ENCODE peak calls at places on chromosomes 3 and 15, in four cellular contexts. I is psoas muscle, Q is GM06990, U is A549. V is an unnamed sample.

GRCh38 chr3:146598486-146598885 is 6.7 kb downstream of the PLSCR5 start:
- DNase-seq in I (no peak), Q (no peak), U (no peak), V (no peak)

GRCh38 chr3:31893174-31893573 is 87.9 kb downstream of the OSBPL10 start:
- DNase-seq in I (no peak), Q (no peak), U (no peak), V (no peak)

GRCh38 chr3:51637941-51638471 is 33.0 kb upstream of the TEX264 start:
- DNase-seq in I (no peak), Q (no peak), U (peak), V (peak)

GRCh38 chr15:78399081-78399480 is 38.9 kb upstream of the IREB2 start:
- DNase-seq in I (no peak), Q (no peak), U (no peak), V (no peak)

GRCh38 chr3:194671511-194671899 is 486 bp downstream of the LSG1 start:
- DNase-seq in I (no peak), Q (no peak), U (peak), V (no peak)

GRCh38 chr15:56322444-56322843 is 42.8 kb upstream of the TEX9 start:
- DNase-seq in I (no peak), Q (no peak), U (no peak), V (no peak)

GRCh38 chr15:50144342-50145120 is 25.5 kb upstream of the ATP8B4 start:
- DNase-seq in I (no peak), Q (no peak), U (no peak), V (no peak)

GRCh38 chr15:68470049-68470738 is 38.2 kb upstream of the ITGA11 start:
- DNase-seq in I (no peak), Q (no peak), U (peak), V (no peak)

GRCh38 chr3:186854954-186855353 is 12.4 kb downstream of the ADIPOQ start:
- DNase-seq in I (no peak), Q (no peak), U (no peak), V (no peak)

GRCh38 chr3:47015151-47015550 is 35.7 kb downstream of the NBEAL2 start:
- DNase-seq in I (no peak), Q (no peak), U (no peak), V (no peak)

GRCh38 chr3:98705694-98706093 is 57.4 kb upstream of the ST3GAL6 start:
- DNase-seq in I (no peak), Q (no peak), U (no peak), V (no peak)

GRCh38 chr3:177041730-177042551 is 155.3 kb downstream of the TBL1XR1 start:
- DNase-seq in I (no peak), Q (peak), U (no peak), V (no peak)

GRCh38 chr3:7713724-7714123 is 787.9 kb upstream of the LMCD1 start:
- DNase-seq in I (no peak), Q (no peak), U (no peak), V (no peak)

GRCh38 chr3:43650345-43650744 is 28.5 kb upstream of the ANO10 start:
- DNase-seq in I (no peak), Q (no peak), U (no peak), V (no peak)

GRCh38 chr3:43648957-43649356 is 27.1 kb upstream of the ANO10 start:
- DNase-seq in I (no peak), Q (no peak), U (no peak), V (no peak)

GRCh38 chr3:43644443-43644842 is 22.6 kb upstream of the ANO10 start:
- DNase-seq in I (no peak), Q (no peak), U (no peak), V (no peak)

GRCh38 chr3:43647331-43648166 is 25.7 kb upstream of the ANO10 start:
- DNase-seq in I (no peak), Q (no peak), U (no peak), V (no peak)

GRCh38 chr3:43649365-43649968 is 27.7 kb upstream of the ANO10 start:
- DNase-seq in I (no peak), Q (no peak), U (no peak), V (no peak)
- TF ChIP-seq CTCF in I (no peak), Q (no peak), U (no peak), V (no peak)

GRCh38 chr15:95407534-95407933 is 923.0 kb upstream of the NR2F2 start:
- DNase-seq in I (no peak), Q (no peak), U (no peak), V (no peak)

GRCh38 chr15:95405447-95405846 is 925.1 kb upstream of the NR2F2 start:
- DNase-seq in I (no peak), Q (no peak), U (no peak), V (no peak)

GRCh38 chr15:95416576-95416975 is 913.9 kb upstream of the NR2F2 start:
- DNase-seq in I (no peak), Q (no peak), U (no peak), V (no peak)

GRCh38 chr15:95409924-95410323 is 920.6 kb upstream of the NR2F2 start:
- DNase-seq in I (no peak), Q (no peak), U (no peak), V (no peak)

DNA sequence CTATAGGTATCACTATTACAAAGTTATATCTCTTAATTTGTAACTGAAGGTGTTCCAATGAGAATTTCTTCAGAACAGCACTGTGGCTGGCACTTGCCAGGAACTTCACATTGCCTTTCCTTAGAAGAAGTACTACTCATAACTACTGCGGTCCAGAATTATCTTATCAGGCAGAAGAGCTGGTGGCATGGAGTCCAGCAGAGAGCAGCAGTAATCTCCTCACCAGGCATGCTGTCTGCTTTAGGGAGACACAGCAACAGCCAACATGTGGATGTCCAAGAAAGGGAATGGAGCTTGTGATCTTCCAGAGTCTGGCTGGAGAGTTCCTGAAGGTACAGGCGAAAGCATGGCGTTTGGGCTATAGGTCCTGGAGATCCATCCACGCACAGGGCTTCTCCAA is 919.7 kb upstream of the NR2F2 start:
- DNase-seq in I (no peak), Q (no peak), U (no peak), V (no peak)
- TF ChIP-seq CTCF in I (no peak), Q (no peak), U (no peak), V (no peak)

GRCh38 chr3:30619318-30619717 is 12.9 kb downstream of the TGFBR2 start:
- DNase-seq in I (no peak), Q (no peak), U (no peak), V (no peak)

GRCh38 chr3:30623375-30623774 is 17.0 kb downstream of the TGFBR2 start:
- DNase-seq in I (no peak), Q (no peak), U (no peak), V (no peak)

GRCh38 chr3:30622047-30622545 is 15.7 kb downstream of the TGFBR2 start:
- DNase-seq in I (no peak), Q (no peak), U (no peak), V (no peak)

GRCh38 chr3:30618508-30618907 is 12.1 kb downstream of the TGFBR2 start:
- DNase-seq in I (no peak), Q (no peak), U (no peak), V (no peak)

GRCh38 chr3:30620402-30621360 is 14.3 kb downstream of the TGFBR2 start:
- DNase-seq in I (no peak), Q (no peak), U (no peak), V (no peak)
- TF ChIP-seq CTCF in I (no peak), Q (no peak), U (no peak), V (no peak)

GRCh38 chr15:80058851-80059785 is at the start of gene ZFAND6:
- DNase-seq in I (peak), Q (peak), U (peak), V (peak)
- TF ChIP-seq CTCF in I (no peak), Q (peak), U (no peak), V (no peak)

DNA sequence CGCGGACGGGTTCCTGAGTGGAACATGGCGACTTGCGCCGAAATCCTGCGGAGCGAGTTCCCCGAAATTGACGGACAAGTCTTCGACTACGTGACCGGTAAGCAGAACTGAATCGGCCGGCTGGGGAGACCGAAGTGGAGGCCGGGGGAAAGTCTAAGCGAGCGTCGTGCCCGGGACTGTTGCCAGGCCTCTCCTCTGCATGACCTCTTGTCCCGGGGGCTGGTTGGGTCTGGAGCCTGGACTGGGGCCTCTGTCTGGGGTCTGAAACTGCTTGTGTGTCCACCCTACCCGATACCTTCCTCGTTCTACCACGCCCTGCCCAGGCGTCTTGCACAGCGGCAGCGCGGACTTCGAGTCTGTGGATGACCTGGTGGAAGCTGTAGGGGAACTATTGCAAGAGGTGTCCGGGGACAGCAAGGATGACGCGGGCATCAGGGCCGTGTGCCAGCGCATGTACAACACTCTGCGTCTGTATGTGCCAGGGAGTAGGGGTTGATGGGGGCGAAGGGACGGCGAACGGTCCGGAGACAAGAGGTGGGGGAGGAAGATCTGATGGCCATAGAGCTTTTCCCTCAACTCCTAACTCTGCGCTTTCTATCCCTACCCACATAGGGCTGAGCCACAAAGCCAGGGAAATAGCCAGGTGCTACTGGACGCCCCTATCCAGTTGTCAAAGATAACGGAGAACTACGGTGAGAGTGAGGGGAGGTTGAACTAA is at the start of gene ABCF3:
- DNase-seq in I (peak), Q (no peak), U (no peak), V (no peak)
- TF ChIP-seq CTCF in I (no peak), Q (no peak), U (no peak), V (no peak)

DNA sequence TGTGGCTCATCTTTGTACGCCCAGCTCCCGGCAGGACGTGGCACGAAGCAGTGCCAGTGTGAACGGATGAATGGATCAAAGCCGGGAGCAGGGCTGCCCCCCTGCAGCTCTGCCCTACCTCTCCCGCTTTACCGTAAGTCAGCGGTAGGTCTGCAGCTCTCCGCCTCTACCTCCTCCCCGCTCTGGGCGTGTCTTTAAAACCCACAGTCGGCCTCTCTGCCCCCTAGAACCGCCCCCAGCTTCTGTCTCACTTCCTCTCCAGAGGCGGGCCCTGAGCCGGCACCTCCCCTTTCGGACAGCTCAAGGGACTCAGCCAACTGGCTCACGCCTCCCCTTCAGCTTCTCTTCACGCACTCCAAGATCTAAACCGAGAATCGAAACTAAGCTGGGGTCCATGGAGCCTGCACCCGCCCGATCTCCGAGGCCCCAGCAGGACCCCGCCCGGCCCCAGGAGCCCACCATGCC is at the start of gene PML:
- DNase-seq in I (peak), Q (peak), U (peak), V (peak)
- TF ChIP-seq CTCF in I (no peak), Q (no peak), U (no peak), V (no peak)

DNA sequence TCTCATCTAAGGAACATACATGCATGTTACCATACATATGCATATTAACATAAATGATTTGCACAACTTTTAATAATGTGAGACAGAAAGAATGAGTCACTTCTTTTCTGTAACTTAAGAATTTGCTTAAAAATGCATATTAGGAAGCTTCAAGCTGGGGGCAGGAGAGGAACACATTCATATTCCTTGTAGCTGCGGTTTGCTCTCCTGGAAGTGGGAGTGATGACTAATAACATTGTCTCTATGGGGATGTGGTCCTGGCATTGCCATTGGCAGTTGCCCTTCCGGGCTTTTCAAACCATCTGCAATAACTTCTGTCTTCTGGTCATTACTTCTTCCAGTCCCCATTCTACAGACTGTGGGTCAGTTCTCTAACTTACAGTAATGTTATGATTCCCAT is 15.6 kb downstream of the CHST2 start:
- DNase-seq in I (no peak), Q (no peak), U (peak), V (no peak)
- TF ChIP-seq CTCF in I (no peak), Q (no peak), U (no peak), V (no peak)

DNA sequence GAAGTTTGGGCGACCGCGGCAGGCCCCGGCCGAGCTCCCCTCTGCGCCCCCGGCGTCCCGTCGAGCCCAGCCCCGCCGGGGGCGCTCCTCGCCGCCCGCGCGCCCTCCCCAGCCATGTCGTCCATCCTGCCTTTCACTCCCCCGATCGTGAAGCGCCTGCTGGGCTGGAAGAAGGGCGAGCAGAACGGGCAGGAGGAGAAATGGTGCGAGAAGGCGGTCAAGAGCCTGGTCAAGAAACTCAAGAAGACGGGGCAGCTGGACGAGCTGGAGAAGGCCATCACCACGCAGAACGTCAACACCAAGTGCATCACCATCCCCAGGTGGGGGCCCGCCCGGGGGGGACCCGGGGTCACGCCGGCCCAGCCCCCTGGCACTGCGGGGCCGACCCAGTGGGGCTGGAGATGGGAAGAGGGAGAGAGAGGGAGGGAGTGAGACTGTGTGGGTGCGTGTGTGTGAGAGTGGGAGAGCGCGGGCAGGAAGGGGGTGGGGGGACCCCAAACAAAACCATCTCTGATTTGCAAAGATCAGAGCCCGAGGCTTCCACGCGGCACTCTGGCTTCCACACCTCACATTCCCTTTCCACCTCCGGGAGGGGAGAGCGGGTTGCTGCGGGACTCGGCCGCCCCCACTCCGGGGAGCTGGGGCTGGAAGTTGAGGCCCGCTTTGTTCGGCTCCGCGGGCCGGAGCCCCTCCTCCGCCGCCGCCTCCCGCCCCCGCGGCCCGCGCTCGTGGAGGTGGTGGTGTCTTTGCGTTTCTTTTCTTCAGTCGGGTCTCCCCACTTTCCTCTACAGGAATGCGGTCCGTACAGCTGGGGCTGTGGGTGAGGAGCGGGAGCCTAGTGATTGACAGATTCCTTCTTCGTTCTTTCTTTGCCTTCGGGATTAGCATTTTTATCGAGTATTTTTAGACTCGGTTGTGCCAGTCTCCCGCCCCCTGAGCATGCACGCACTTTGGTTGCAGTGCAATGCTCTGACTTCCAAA is 929 bp downstream of the SMAD3 start:
- DNase-seq in I (no peak), Q (no peak), U (no peak), V (peak)
- TF ChIP-seq CTCF in I (no peak), Q (no peak), U (no peak), V (no peak)

DNA sequence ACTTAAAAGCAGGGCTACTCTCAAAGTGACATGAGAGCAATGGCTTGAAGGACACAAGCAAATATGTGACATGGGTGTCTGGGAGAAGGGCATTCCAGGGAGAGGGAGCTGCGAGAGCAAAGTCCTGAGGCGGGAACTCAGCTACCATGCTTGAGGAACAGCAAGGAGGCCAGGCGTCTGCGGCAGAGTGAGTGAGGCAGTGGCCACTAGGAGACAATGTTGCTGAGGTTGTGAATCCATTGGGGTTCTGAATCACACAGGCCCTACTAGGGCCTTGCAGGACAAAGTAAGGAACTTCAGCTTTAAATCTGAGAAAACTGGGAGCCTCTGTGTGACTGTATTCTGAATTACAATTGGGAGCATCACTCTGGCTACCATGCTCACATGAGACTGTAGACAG is 94.1 kb upstream of the PRICKLE2 start:
- DNase-seq in I (no peak), Q (no peak), U (peak), V (peak)
- TF ChIP-seq CTCF in I (no peak), Q (no peak), U (no peak), V (no peak)

V was measured in endothelial cell.